ENCODE peak calls at places on chromosomes 7 and 10, in five cellular contexts. P is AG10803, B is GM13976, A is hepatocyte, Y is RPMI8226. S is an unnamed sample.
A peak's percentile ranks its signal among the peaks of the same experiment; 100 is the strongest.

GRCh38 chr7:16268821-16269768 is 152.2 kb downstream of the CRPPA start:
- DNase-seq in B (no peak), A (peak; percentile 15), P (peak; percentile 16), Y (no peak), S (no peak)

GRCh38 chr10:98088186-98088971 is 46.1 kb upstream of the R3HCC1L start:
- DNase-seq in A (no peak), B (no peak), P (peak; percentile 3), Y (no peak), S (no peak)

GRCh38 chr7:27173412-27174076 is 576 bp downstream of the HOXA10 start:
- DNase-seq in A (no peak), B (no peak), Y (no peak), P (no peak), S (no peak)

GRCh38 chr7:76165106-76165972 is 36.4 kb upstream of the SRRM3 start:
- DNase-seq in A (no peak), B (no peak), P (no peak), Y (no peak), S (no peak)

GRCh38 chr7:27585781-27586447 is 76.8 kb downstream of the HIBADH start:
- DNase-seq in B (no peak), A (no peak), P (peak; percentile 43), Y (no peak), S (no peak)

GRCh38 chr10:28241766-28242399 is 61.0 kb downstream of the MPP7 start:
- DNase-seq in B (peak; percentile 27), A (peak; percentile 79), Y (peak; percentile 49), P (peak; percentile 66), S (peak; percentile 2)

GRCh38 chr7:30977896-30978564 is 14.3 kb downstream of the GHRHR start:
- DNase-seq in B (no peak), Y (peak; percentile 67), P (peak; percentile 12), A (peak; percentile 72), S (no peak)

GRCh38 chr10:1454428-1454827 is 282.9 kb downstream of the ADARB2 start:
- DNase-seq in P (no peak), A (no peak), Y (peak; percentile 32), B (peak; percentile 56), S (peak; percentile 63)

GRCh38 chr7:104231054-104232046 is 23.5 kb upstream of the ORC5 start:
- DNase-seq in B (peak; percentile 80), P (peak; percentile 49), A (peak; percentile 75), Y (peak; percentile 63), S (no peak)

GRCh38 chr10:118712930-118713634 is 41.7 kb downstream of the CACUL1 start:
- DNase-seq in A (no peak), B (no peak), Y (no peak), P (no peak), S (no peak)

GRCh38 chr7:122217125-122217524 is 73.1 kb upstream of the AASS start:
- DNase-seq in P (peak; percentile 3), Y (no peak), A (no peak), B (no peak), S (no peak)

GRCh38 chr10:92420554-92421275 is 129.7 kb downstream of the MARCHF5 start:
- DNase-seq in A (no peak), Y (no peak), B (peak; percentile 29), P (no peak), S (no peak)

GRCh38 chr7:7176421-7177043 is 5.8 kb upstream of the C1GALT1 start:
- DNase-seq in P (peak; percentile 84), A (peak; percentile 79), B (no peak), Y (no peak), S (no peak)

GRCh38 chr10:19651549-19651948 is 164.7 kb upstream of the PLXDC2 start:
- DNase-seq in P (peak; percentile 94), B (no peak), Y (no peak), A (no peak), S (no peak)

GRCh38 chr10:34567854-34568253 is 247.2 kb downstream of the PARD3 start:
- DNase-seq in B (no peak), Y (no peak), P (no peak), A (no peak), S (no peak)

GRCh38 chr10:123527122-123527521 is 139.0 kb upstream of the GPR26 start:
- DNase-seq in P (no peak), B (peak; percentile 30), Y (no peak), A (no peak), S (no peak)

GRCh38 chr10:68302503-68302823 is 29.4 kb upstream of the HNRNPH3 start:
- DNase-seq in A (no peak), Y (no peak), B (no peak), P (no peak), S (no peak)

GRCh38 chr7:151341357-151342101 is at the start of gene NUB1:
- DNase-seq in Y (peak; percentile 85), B (peak; percentile 91), P (peak; percentile 73), A (peak; percentile 97), S (no peak)

GRCh38 chr10:110475722-110476515 is 21.8 kb upstream of the DUSP5 start:
- DNase-seq in Y (no peak), B (no peak), P (no peak), A (no peak), S (no peak)

GRCh38 chr10:115953203-115953602 is 319.8 kb downstream of the GFRA1 start:
- DNase-seq in B (no peak), P (no peak), A (no peak), Y (no peak), S (no peak)

GRCh38 chr10:734481-734880 is 45.0 kb upstream of the DIP2C start:
- DNase-seq in B (no peak), P (peak; percentile 60), A (no peak), Y (no peak), S (no peak)

GRCh38 chr10:24866615-24867583 is 85.5 kb downstream of the PRTFDC1 start:
- DNase-seq in B (no peak), P (peak; percentile 67), A (no peak), Y (peak; percentile 31), S (no peak)

GRCh38 chr7:131383937-131384635 is 56.4 kb downstream of the MKLN1 start:
- DNase-seq in A (no peak), P (no peak), Y (no peak), B (no peak), S (no peak)

GRCh38 chr10:22222236-22223190 is 4.7 kb upstream of the EBLN1 start:
- DNase-seq in Y (no peak), P (no peak), B (no peak), A (no peak), S (no peak)

GRCh38 chr10:72059843-72060822 is 28.2 kb downstream of the SPOCK2 start:
- DNase-seq in P (no peak), B (no peak), A (no peak), Y (no peak), S (no peak)

GRCh38 chr7:4939971-4940720 is 18.8 kb downstream of the MMD2 start:
- DNase-seq in P (no peak), B (no peak), Y (no peak), A (no peak), S (no peak)

GRCh38 chr7:106062521-106062931 is 49.6 kb downstream of the SYPL1 start:
- DNase-seq in P (no peak), Y (no peak), B (no peak), A (no peak), S (no peak)

GRCh38 chr7:141975806-141976523 is 2.4 kb upstream of the TAS2R38 start:
- DNase-seq in A (peak; percentile 88), Y (peak; percentile 81), B (peak; percentile 71), P (peak; percentile 14), S (peak; percentile 7)

GRCh38 chr10:25959540-25960232 is 25.7 kb downstream of the MYO3A start:
- DNase-seq in P (no peak), B (no peak), A (no peak), Y (no peak), S (no peak)

GRCh38 chr7:39407139-39407538 is 159.1 kb upstream of the YAE1 start:
- DNase-seq in Y (peak; percentile 13), A (peak; percentile 22), P (no peak), B (no peak), S (no peak)

GRCh38 chr7:37065779-37066271 is 341.5 kb upstream of the AOAH start:
- DNase-seq in P (peak; percentile 6), B (no peak), Y (no peak), A (peak; percentile 50), S (peak; percentile 55)

GRCh38 chr7:67006966-67007365 is 10.3 kb downstream of the TYW1 start:
- DNase-seq in Y (no peak), A (no peak), B (no peak), P (no peak), S (no peak)

GRCh38 chr10:75899816-75900357 is 468.5 kb downstream of the LRMDA start:
- DNase-seq in B (no peak), A (no peak), P (no peak), Y (no peak), S (no peak)

GRCh38 chr7:135210818-135211178 is 528 bp downstream of the WDR91 start:
- DNase-seq in B (no peak), A (no peak), Y (peak; percentile 45), P (peak; percentile 25), S (no peak)

GRCh38 chr7:46932656-46933424 is 649.1 kb downstream of the TNS3 start:
- DNase-seq in B (no peak), A (peak; percentile 55), P (peak; percentile 99), Y (no peak), S (no peak)